ENCODE peak calls at places on chromosome 9, in nine cellular contexts. G is stimulated activated CD4-positive, alpha-beta T cell treated with anti-CD3 and anti-CD28 coated beads, Interleukin-12 subunit alpha, Interleukin-12 subunit beta, amount 100 ng/mL, for 48 hours; H is A673; X is skeletal muscle cell; V is stimulated activated CD8-positive, alpha-beta memory T cell treated with anti-CD3 and anti-CD28 coated beads, Interleukin-7, amount 100 ng/mL, for 24 hours; M is NCI-H69; B is endothelial cell; Y is pons; I is NCI-H1048. T is an unnamed sample.

GRCh38 chr9:93452710-93453046 is 703 bp downstream of the FAM120AOS start:
- DNase-seq in V (no peak), M (peak; percentile 70), I (no peak), Y (no peak), G (no peak), B (no peak), H (peak; percentile 17), X (no peak), T (no peak)

GRCh38 chr9:114503009-114503408 is 2.3 kb downstream of the WHRN start:
- DNase-seq in V (no peak), X (no peak), I (no peak), B (no peak), Y (peak; percentile 61), M (peak; percentile 89), H (peak; percentile 6), G (no peak), T (no peak)

GRCh38 chr9:37903831-37904646 is at the start of gene SLC25A51:
- DNase-seq in G (peak; percentile 95), Y (peak; percentile 87), V (peak; percentile 90), B (peak; percentile 97), H (peak; percentile 94), M (peak; percentile 99), I (peak; percentile 91), X (peak; percentile 71), T (peak; percentile 89)

GRCh38 chr9:27590636-27591035 is 17.4 kb upstream of the C9orf72 start:
- DNase-seq in I (no peak), Y (no peak), H (no peak), V (no peak), X (no peak), G (no peak), B (no peak), M (no peak), T (no peak)

GRCh38 chr9:13621871-13622564 is 342.5 kb upstream of the MPDZ start:
- DNase-seq in Y (no peak), V (no peak), B (no peak), I (no peak), X (no peak), M (peak; percentile 14), G (no peak), H (no peak), T (no peak)

GRCh38 chr9:77883846-77884771 is 147.5 kb downstream of the GNAQ start:
- DNase-seq in Y (no peak), H (peak; percentile 24), I (no peak), B (no peak), X (no peak), G (no peak), M (no peak), V (no peak), T (no peak)

GRCh38 chr9:88920645-88921044 is 70.6 kb upstream of the S1PR3 start:
- DNase-seq in G (no peak), Y (no peak), H (no peak), X (no peak), I (no peak), B (no peak), V (no peak), M (no peak), T (no peak)

GRCh38 chr9:121483049-121483448 is 16.6 kb downstream of the GGTA1 start:
- DNase-seq in X (no peak), G (no peak), V (no peak), B (no peak), I (no peak), M (peak; percentile 82), Y (peak; percentile 29), H (no peak), T (no peak)

GRCh38 chr9:131330814-131331600 is 41.5 kb downstream of the PLPP7 start:
- DNase-seq in X (no peak), H (peak; percentile 33), G (no peak), I (no peak), Y (no peak), B (peak; percentile 93), M (peak; percentile 46), V (no peak), T (no peak)

GRCh38 chr9:129380961-129381401 is 202.9 kb upstream of the IER5L start:
- DNase-seq in G (no peak), I (no peak), B (no peak), X (no peak), V (no peak), H (no peak), Y (no peak), M (no peak), T (no peak)

GRCh38 chr9:114756920-114757319 is 48.9 kb downstream of the TNFSF15 start:
- DNase-seq in V (no peak), H (no peak), M (no peak), G (no peak), X (no peak), I (no peak), Y (no peak), B (no peak), T (no peak)

GRCh38 chr9:129570450-129571297 is 50.2 kb downstream of the C9orf50 start:
- DNase-seq in G (no peak), X (peak; percentile 86), I (no peak), Y (peak; percentile 38), M (peak; percentile 35), H (peak; percentile 84), B (no peak), V (no peak), T (no peak)

GRCh38 chr9:89896806-89897340 is 292.1 kb downstream of the GADD45G start:
- DNase-seq in B (no peak), G (no peak), I (no peak), V (no peak), M (no peak), H (no peak), Y (no peak), X (no peak), T (no peak)

GRCh38 chr9:109101810-109102209 is 17.9 kb downstream of the TMEM245 start:
- DNase-seq in V (no peak), Y (no peak), I (no peak), H (no peak), X (no peak), M (no peak), G (no peak), B (no peak), T (no peak)

GRCh38 chr9:20729545-20729944 is 45.5 kb downstream of the FOCAD start:
- DNase-seq in I (no peak), V (no peak), Y (no peak), X (no peak), G (no peak), H (no peak), B (no peak), M (no peak), T (no peak)